ENCODE peak calls at places on chromosomes 5 and 9, in seven cellular contexts. O is fibroblast of mammary gland, H is uterus, X is left ventricle myocardium inferior, D is brain microvascular endothelial cell, I is epithelial cell of proximal tubule, R is HCT116. C is an unnamed sample.
A peak's percentile ranks its signal among the peaks of the same experiment; 100 is the strongest.

GRCh38 chr9:70893610-70894122 is 227.8 kb downstream of the TRPM3 start:
- DNase-seq in O (no peak), H (no peak), X (no peak), D (no peak), I (no peak), R (no peak), C (no peak)

GRCh38 chr9:98295824-98296223 is 40.4 kb upstream of the TBC1D2 start:
- DNase-seq in O (no peak), H (no peak), X (no peak), D (no peak), I (no peak), R (no peak), C (no peak)

GRCh38 chr9:124447297-124447661 is 3.0 kb upstream of the ADGRD2 start:
- DNase-seq in O (no peak), H (no peak), X (no peak), D (no peak), I (no peak), R (no peak), C (no peak)

GRCh38 chr5:119070578-119070827 is 384 bp upstream of the DMXL1 start:
- DNase-seq in O (no peak), H (no peak), X (peak; percentile 83), D (no peak), I (no peak), R (no peak), C (no peak)

GRCh38 chr5:10451137-10451824 is 9.6 kb downstream of the ROPN1L start:
- DNase-seq in O (no peak), H (no peak), X (no peak), D (no peak), I (no peak), R (no peak), C (no peak)

GRCh38 chr9:93650448-93650847 is 74.1 kb downstream of the PHF2 start:
- DNase-seq in O (no peak), H (peak; percentile 11), X (peak; percentile 12), D (no peak), I (no peak), R (no peak), C (no peak)

GRCh38 chr9:74513221-74513620 is 16.1 kb downstream of the RORB start:
- DNase-seq in O (no peak), H (no peak), X (no peak), D (no peak), I (no peak), R (no peak), C (no peak)

GRCh38 chr9:14127656-14128055 is 186.3 kb downstream of the NFIB start:
- DNase-seq in O (peak; percentile 58), H (no peak), X (no peak), D (peak; percentile 58), I (no peak), R (no peak), C (no peak)

GRCh38 chr5:63205976-63206375 is 627.4 kb downstream of the LRRC70 start:
- DNase-seq in O (no peak), H (no peak), X (no peak), D (no peak), I (no peak), R (no peak), C (no peak)

GRCh38 chr9:107212613-107213012 is 70.5 kb upstream of the RAD23B start:
- DNase-seq in O (no peak), H (no peak), X (no peak), D (no peak), I (no peak), R (no peak), C (no peak)

GRCh38 chr5:61167382-61167781 is 5.1 kb upstream of the SMIM15 start:
- DNase-seq in O (peak; percentile 67), H (no peak), X (no peak), D (peak; percentile 27), I (no peak), R (no peak), C (peak; percentile 7)

GRCh38 chr9:70614786-70615565 is 200.5 kb upstream of the KLF9 start:
- DNase-seq in O (no peak), H (no peak), X (no peak), D (no peak), I (no peak), R (no peak), C (no peak)

GRCh38 chr9:97237311-97237786 is 70.1 kb upstream of the CCDC180 start:
- DNase-seq in O (no peak), H (no peak), X (no peak), D (no peak), I (no peak), R (no peak), C (no peak)

GRCh38 chr5:74641014-74641777 is 668 bp upstream of the ENC1 start:
- DNase-seq in O (peak; percentile 73), H (peak; percentile 60), X (peak; percentile 83), D (peak; percentile 79), I (no peak), R (peak; percentile 48), C (no peak)

GRCh38 chr5:74642543-74642863 is 2.0 kb upstream of the ENC1 start:
- DNase-seq in O (no peak), H (no peak), X (no peak), D (no peak), I (no peak), R (no peak), C (no peak)

GRCh38 chr5:74640450-74641013 is at the start of gene ENC1:
- DNase-seq in O (peak; percentile 83), H (peak; percentile 75), X (peak; percentile 89), D (peak; percentile 86), I (no peak), R (peak; percentile 55), C (no peak)

GRCh38 chr5:74643160-74643562 is 2.6 kb upstream of the ENC1 start:
- DNase-seq in O (peak; percentile 95), H (no peak), X (no peak), D (peak; percentile 95), I (peak; percentile 88), R (peak; percentile 48), C (peak; percentile 87)

GRCh38 chr5:74641778-74642542 is 1.4 kb upstream of the ENC1 start:
- DNase-seq in O (peak; percentile 85), H (peak; percentile 22), X (peak; percentile 22), D (peak; percentile 77), I (peak; percentile 64), R (peak; percentile 43), C (peak; percentile 69)
- TF ChIP-seq CTCF in O (peak; percentile 79), H (peak; percentile 58), X (peak; percentile 64), D (peak; percentile 74), I (peak; percentile 77), R (peak; percentile 53), C (peak; percentile 72)

GRCh38 chr9:121269030-121269887 is 1.3 kb downstream of the GSN start:
- DNase-seq in O (peak; percentile 35), H (peak; percentile 46), X (no peak), D (no peak), I (no peak), R (no peak), C (no peak)

GRCh38 chr9:121271368-121272351 is 3.7 kb downstream of the GSN start:
- DNase-seq in O (peak; percentile 86), H (no peak), X (peak; percentile 66), D (peak; percentile 73), I (no peak), R (no peak), C (peak; percentile 40)

GRCh38 chr9:121267689-121268597 is at the start of gene GSN:
- DNase-seq in O (peak; percentile 63), H (peak; percentile 88), X (peak; percentile 89), D (no peak), I (no peak), R (no peak), C (no peak)

GRCh38 chr9:121268598-121269029 is 652 bp downstream of the GSN start:
- DNase-seq in O (no peak), H (no peak), X (no peak), D (no peak), I (no peak), R (no peak), C (no peak)

DNA sequence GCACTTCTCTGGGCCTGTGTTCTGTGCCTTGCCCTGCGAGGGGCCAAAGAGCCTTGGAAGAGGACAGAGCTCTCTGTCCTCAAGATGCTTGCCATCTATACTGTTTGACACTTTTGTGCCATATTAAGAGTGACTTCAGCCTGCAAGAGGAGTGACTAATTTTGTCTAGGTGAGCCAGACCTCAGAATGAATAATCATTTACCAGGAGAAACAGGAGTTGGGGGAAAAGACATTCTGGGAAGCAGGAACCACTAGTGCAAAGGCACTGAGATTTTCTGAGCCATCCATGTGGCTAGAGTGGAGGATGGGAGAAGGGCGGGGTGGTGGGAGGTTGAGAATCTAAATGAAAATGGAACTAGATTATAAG is 1.9 kb downstream of the GSN start:
- DNase-seq in O (peak; percentile 20), H (no peak), X (no peak), D (no peak), I (no peak), R (no peak), C (no peak)
- H3K4me3 ChIP-seq in O (peak overlapping the region; percentile 89), H (peak overlapping the region; percentile 69), X (peak overlapping the region; percentile 86), D (peak overlapping the region; percentile 85), I (peak overlapping the region; percentile 80), R (no peak overlapping the region), C (peak overlapping the region; percentile 90)

GRCh38 chr9:117551171-117551570 is 136.3 kb upstream of the ASTN2 start:
- DNase-seq in O (no peak), H (no peak), X (no peak), D (no peak), I (no peak), R (no peak), C (no peak)

GRCh38 chr9:117552811-117553210 is 138.0 kb upstream of the ASTN2 start:
- DNase-seq in O (no peak), H (no peak), X (no peak), D (no peak), I (no peak), R (no peak), C (no peak)

GRCh38 chr9:117555964-117556629 is 141.2 kb upstream of the ASTN2 start:
- DNase-seq in O (peak; percentile 20), H (no peak), X (peak; percentile 22), D (peak; percentile 48), I (peak; percentile 7), R (no peak), C (no peak)
- TF ChIP-seq CTCF in O (peak; percentile 27), H (no peak), X (peak; percentile 58), D (peak; percentile 51), I (peak; percentile 93), R (peak; percentile 39), C (no peak)

DNA sequence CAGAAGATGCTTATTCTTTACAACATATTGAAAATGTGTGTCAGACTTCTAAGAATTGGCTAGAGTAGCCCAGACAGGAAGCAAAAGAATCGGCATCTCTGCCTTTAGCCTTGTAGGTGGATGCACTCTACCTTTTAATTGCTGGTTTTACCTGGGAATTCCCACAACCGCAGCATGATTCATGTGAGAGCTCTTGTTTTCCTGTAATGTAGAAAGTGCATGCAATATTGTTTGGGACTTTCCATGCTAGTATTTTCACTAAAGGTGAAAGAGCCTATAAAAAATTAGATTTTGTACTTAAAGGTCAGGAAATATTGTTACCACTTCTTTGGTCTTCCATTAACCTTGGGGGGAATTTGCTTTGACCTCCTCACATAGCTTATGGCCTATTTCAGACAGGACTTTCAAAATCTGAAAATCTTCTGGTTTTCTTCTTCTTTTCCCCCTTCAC is 89.8 kb downstream of the NTRK2 start:
- DNase-seq in O (no peak), H (no peak), X (no peak), D (no peak), I (peak; percentile 46), R (no peak), C (no peak)
- H3K4me3 ChIP-seq in O (no peak overlapping the region), H (no peak overlapping the region), X (no peak overlapping the region), D (no peak overlapping the region), I (no peak overlapping the region), R (no peak overlapping the region), C (no peak overlapping the region)

C was measured in AG09309.